ENCODE peak calls at places on chromosomes 13 and 19, in five cellular contexts. B is A549, D is heart left ventricle, O is mammary epithelial cell, R is AG10803. L is an unnamed sample.

GRCh38 chr13:20738616-20739015 is 35.1 kb downstream of the IL17D start:
- DNase-seq in R (no peak), O (no peak), D (no peak), B (no peak), L (no peak)

GRCh38 chr13:39317284-39317683 is 279.0 kb downstream of the NHLRC3 start:
- DNase-seq in B (no peak), O (peak; percentile 21), R (peak; percentile 31), D (peak; percentile 71), L (no peak)

GRCh38 chr19:4172861-4173473 is 9.4 kb downstream of the SIRT6 start:
- DNase-seq in D (peak; percentile 55), B (peak; percentile 17), O (peak; percentile 36), R (peak; percentile 11), L (peak; percentile 58)

GRCh38 chr19:19137556-19138109 is 645 bp downstream of the TMEM161A start:
- DNase-seq in B (no peak), R (peak; percentile 8), O (no peak), D (no peak), L (no peak)

GRCh38 chr19:53586277-53586691 is 45.5 kb upstream of the DPRX start:
- DNase-seq in R (no peak), B (no peak), D (no peak), O (no peak), L (no peak)

GRCh38 chr13:85665286-85665685 is 133.9 kb downstream of the SLITRK6 start:
- DNase-seq in D (no peak), R (no peak), O (peak; percentile 63), B (no peak), L (no peak)

GRCh38 chr13:51066091-51066831 is 44.8 kb downstream of the C13orf42 start:
- DNase-seq in B (no peak), D (no peak), O (peak; percentile 71), R (no peak), L (no peak)

GRCh38 chr19:49690656-49691242 is at the start of gene CPT1C:
- DNase-seq in R (peak; percentile 67), B (no peak), D (peak; percentile 83), O (no peak), L (peak; percentile 64)

GRCh38 chr19:39969681-39970423 is 1.1 kb upstream of the PSMC4 start:
- DNase-seq in O (no peak), B (no peak), D (no peak), R (no peak), L (no peak)

GRCh38 chr13:109699628-109700071 is 86.7 kb downstream of the IRS2 start:
- DNase-seq in O (no peak), D (no peak), B (no peak), R (no peak), L (no peak)

GRCh38 chr19:4374451-4375163 is 25.7 kb downstream of the SH3GL1 start:
- DNase-seq in B (peak; percentile 52), O (peak; percentile 74), R (peak; percentile 93), D (peak; percentile 91), L (no peak)

GRCh38 chr19:18426416-18426767 is 7.2 kb downstream of the SSBP4 start:
- DNase-seq in O (no peak), B (no peak), R (no peak), D (no peak), L (no peak)

GRCh38 chr13:72437458-72437857 is 290.0 kb downstream of the MZT1 start:
- DNase-seq in O (peak; percentile 64), D (no peak), B (no peak), R (peak; percentile 46), L (no peak)

GRCh38 chr13:50629497-50629896 is 214.0 kb downstream of the DLEU7 start:
- DNase-seq in R (no peak), D (no peak), O (no peak), B (no peak), L (no peak)

GRCh38 chr19:21472507-21472906 is 32.9 kb upstream of the ZNF429 start:
- DNase-seq in D (no peak), R (no peak), B (no peak), O (no peak), L (no peak)

GRCh38 chr13:109933476-109933875 is 147.1 kb upstream of the IRS2 start:
- DNase-seq in O (no peak), R (no peak), D (no peak), B (no peak), L (no peak)

GRCh38 chr13:20801704-20802103 is 27.9 kb upstream of the EEF1AKMT1 start:
- DNase-seq in B (no peak), O (no peak), D (no peak), R (no peak), L (no peak)

GRCh38 chr19:34416021-34416545 is 11.9 kb downstream of the PDCD2L start:
- DNase-seq in R (no peak), O (no peak), D (no peak), B (no peak), L (no peak)

GRCh38 chr19:45975296-45975695 is 1.6 kb upstream of the NOVA2 start:
- DNase-seq in D (no peak), R (no peak), B (no peak), O (no peak), L (no peak)

GRCh38 chr13:33262069-33262487 is 23.5 kb downstream of the STARD13 start:
- DNase-seq in O (peak; percentile 91), D (peak; percentile 46), B (peak; percentile 21), R (no peak), L (no peak)

GRCh38 chr13:47256618-47257017 is 359.8 kb upstream of the HTR2A start:
- DNase-seq in O (peak; percentile 85), D (no peak), B (no peak), R (peak; percentile 85), L (no peak)

GRCh38 chr19:13920940-13921744 is 15.1 kb downstream of the CC2D1A start:
- DNase-seq in B (peak; percentile 28), O (peak; percentile 51), D (no peak), R (peak; percentile 57), L (no peak)

GRCh38 chr19:799076-799881 is 2.0 kb downstream of the PTBP1 start:
- DNase-seq in O (peak; percentile 46), D (no peak), R (peak; percentile 53), B (no peak), L (no peak)

GRCh38 chr13:33016414-33017409 is at the start of gene KL:
- DNase-seq in B (no peak), D (peak; percentile 50), R (no peak), O (no peak), L (peak; percentile 43)

GRCh38 chr19:4660993-4661392 is 9.1 kb downstream of the MYDGF start:
- DNase-seq in O (no peak), R (no peak), B (no peak), D (peak; percentile 17), L (no peak)

GRCh38 chr13:65287405-65287804 is 1942.7 kb downstream of the PCDH9 start:
- DNase-seq in R (no peak), B (no peak), D (no peak), O (no peak), L (no peak)

GRCh38 chr13:80712026-80712425 is 371.1 kb upstream of the SPRY2 start:
- DNase-seq in D (no peak), O (no peak), R (no peak), B (no peak), L (no peak)

GRCh38 chr13:112225429-112226090 is 150.6 kb upstream of the SPACA7 start:
- DNase-seq in D (no peak), B (no peak), O (no peak), R (no peak), L (no peak)
- TF ChIP-seq CTCF in D (no peak), B (no peak), O (no peak), R (no peak), L (no peak)

DNA sequence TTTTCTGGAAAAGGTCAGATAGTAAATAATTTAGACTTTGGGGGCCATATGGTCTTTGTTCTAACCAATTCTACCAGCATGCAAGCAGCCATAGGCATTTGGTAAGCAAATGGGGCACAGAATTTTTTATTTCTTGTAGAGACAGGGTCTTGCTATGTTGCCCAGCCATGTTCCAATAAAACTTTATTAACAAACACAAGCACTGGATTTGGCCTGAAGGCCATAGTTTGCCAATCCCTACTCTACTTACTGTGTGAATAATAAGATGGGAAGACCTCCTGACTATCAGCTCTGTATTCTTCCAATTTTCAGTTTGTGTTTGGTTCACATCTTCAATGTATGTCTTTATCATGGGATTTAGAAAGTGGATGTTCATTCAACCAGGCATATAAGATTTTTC is 53.0 kb upstream of the SERP2 start:
- DNase-seq in D (no peak), O (no peak), B (no peak), R (no peak), L (no peak)
- TF ChIP-seq CTCF in D (no peak), O (no peak), B (no peak), R (no peak), L (no peak)

GRCh38 chr19:8307400-8307964 is 676 bp downstream of the CD320 start:
- DNase-seq in R (no peak), D (peak; percentile 23), O (no peak), B (no peak), L (no peak)
- TF ChIP-seq CTCF in R (no peak), D (no peak), O (peak; percentile 1), B (no peak), L (no peak)

GRCh38 chr13:25135896-25136295 is 36.2 kb downstream of the AMER2 start:
- DNase-seq in B (no peak), O (no peak), R (no peak), D (no peak), L (no peak)
- TF ChIP-seq CTCF in B (no peak), O (no peak), R (no peak), D (no peak), L (no peak)

GRCh38 chr13:23634897-23635296 is 64.7 kb downstream of the TNFRSF19 start:
- DNase-seq in B (no peak), O (no peak), R (no peak), D (no peak), L (no peak)
- TF ChIP-seq CTCF in B (no peak), O (no peak), R (no peak), D (no peak), L (no peak)

L was measured in GM10248.